ENCODE peak calls at places on chromosomes 6 and 20, in eight cellular contexts. Q is CD4-positive, alpha-beta memory T cell; T is neural crest cell; D is aorta; Z is GM13976; V is neuronal stem cell; X is HEK293T; Y is endothelial cell of umbilical vein. R is an unnamed sample.
A peak's percentile ranks its signal among the peaks of the same experiment; 100 is the strongest.

GRCh38 chr6:170290306-170291128 is at the start of gene DLL1:
- DNase-seq in Q (no peak), T (peak; percentile 67), D (peak; percentile 87), Z (peak; percentile 55), V (peak; percentile 94), X (peak; percentile 66), Y (peak; percentile 52), R (peak; percentile 69)

GRCh38 chr6:79586548-79586947 is 44.6 kb upstream of the SH3BGRL2 start:
- DNase-seq in Q (no peak), T (no peak), D (no peak), Z (no peak), V (no peak), X (peak; percentile 50), Y (peak; percentile 19), R (no peak)

GRCh38 chr6:107491791-107492674 is 2.1 kb downstream of the SOBP start:
- DNase-seq in Q (no peak), T (no peak), D (no peak), Z (no peak), V (no peak), X (no peak), Y (no peak), R (peak; percentile 16)

GRCh38 chr20:23195635-23196034 is 109.5 kb upstream of the CD93 start:
- DNase-seq in Q (no peak), T (no peak), D (no peak), Z (no peak), V (no peak), X (no peak), Y (no peak), R (no peak)

GRCh38 chr20:48716541-48716940 is 111.3 kb downstream of the PREX1 start:
- DNase-seq in Q (no peak), T (no peak), D (peak; percentile 73), Z (no peak), V (no peak), X (no peak), Y (no peak), R (no peak)

GRCh38 chr6:26251354-26252081 is 113.5 kb upstream of the BTN3A2 start:
- DNase-seq in Q (peak; percentile 66), T (peak; percentile 51), D (no peak), Z (peak; percentile 82), V (peak; percentile 84), X (no peak), Y (peak; percentile 83), R (peak; percentile 39)

GRCh38 chr6:804317-804716 is 111.4 kb upstream of the EXOC2 start:
- DNase-seq in Q (no peak), T (no peak), D (no peak), Z (no peak), V (no peak), X (no peak), Y (no peak), R (no peak)

GRCh38 chr20:50691585-50692552 is 527 bp upstream of the RIPOR3 start:
- DNase-seq in Q (no peak), T (peak; percentile 15), D (no peak), Z (no peak), V (peak; percentile 35), X (no peak), Y (no peak), R (no peak)

GRCh38 chr20:16654858-16655257 is 75.0 kb upstream of the SNRPB2 start:
- DNase-seq in Q (no peak), T (no peak), D (no peak), Z (no peak), V (no peak), X (no peak), Y (no peak), R (no peak)

GRCh38 chr6:24933868-24934401 is 1.8 kb downstream of the RIPOR2 start:
- DNase-seq in Q (peak; percentile 68), T (no peak), D (no peak), Z (no peak), V (no peak), X (peak; percentile 63), Y (peak; percentile 22), R (peak; percentile 30)

GRCh38 chr20:4449977-4450715 is 271.6 kb upstream of the PRND start:
- DNase-seq in Q (no peak), T (no peak), D (no peak), Z (no peak), V (no peak), X (peak; percentile 27), Y (no peak), R (no peak)

GRCh38 chr20:23061713-23062561 is 12.5 kb upstream of the THBD start:
- DNase-seq in Q (no peak), T (no peak), D (peak; percentile 81), Z (no peak), V (no peak), X (peak; percentile 25), Y (peak; percentile 92), R (peak; percentile 92)

GRCh38 chr6:135128268-135128914 is 52.7 kb upstream of the MYB start:
- DNase-seq in Q (peak; percentile 63), T (no peak), D (no peak), Z (peak; percentile 61), V (no peak), X (no peak), Y (peak; percentile 12), R (peak; percentile 26)

GRCh38 chr20:34475979-34476736 is 40.1 kb upstream of the DYNLRB1 start:
- DNase-seq in Q (no peak), T (no peak), D (peak; percentile 88), Z (peak; percentile 52), V (no peak), X (peak; percentile 8), Y (peak; percentile 51), R (peak; percentile 33)

GRCh38 chr6:162621246-162621645 is 106.3 kb downstream of the PRKN start:
- DNase-seq in Q (no peak), T (no peak), D (no peak), Z (no peak), V (no peak), X (peak; percentile 53), Y (no peak), R (no peak)

GRCh38 chr6:108174371-108175175 is 8.8 kb downstream of the NR2E1 start:
- DNase-seq in Q (no peak), T (peak; percentile 61), D (no peak), Z (peak; percentile 61), V (peak; percentile 69), X (no peak), Y (no peak), R (peak; percentile 35)

GRCh38 chr20:41424546-41424945 is 57.9 kb upstream of the EMILIN3 start:
- DNase-seq in Q (no peak), T (no peak), D (no peak), Z (no peak), V (no peak), X (no peak), Y (no peak), R (no peak)

GRCh38 chr6:168232989-168233874 is 86.3 kb downstream of the DACT2 start:
- DNase-seq in Q (no peak), T (no peak), D (no peak), Z (no peak), V (no peak), X (peak; percentile 43), Y (no peak), R (no peak)

GRCh38 chr6:43496370-43497128 is 13.6 kb downstream of the LRRC73 start:
- DNase-seq in Q (no peak), T (no peak), D (peak; percentile 84), Z (peak; percentile 68), V (no peak), X (peak; percentile 58), Y (peak; percentile 27), R (peak; percentile 42)

GRCh38 chr20:5008743-5009142 is 7.4 kb upstream of the SLC23A2 start:
- DNase-seq in Q (no peak), T (no peak), D (no peak), Z (no peak), V (no peak), X (no peak), Y (no peak), R (no peak)

GRCh38 chr20:32247957-32248497 is 29.4 kb upstream of the KIF3B start:
- DNase-seq in Q (no peak), T (no peak), D (peak; percentile 14), Z (no peak), V (no peak), X (no peak), Y (no peak), R (no peak)

R was measured in lung microvascular endothelial cell.